ENCODE peak calls at places on chromosomes 5 and 9, in seven cellular contexts. T, D, P, Y, A, S and Z are unnamed samples.
A peak's percentile ranks its signal among the peaks of the same experiment; 100 is the strongest.

GRCh38 chr5:29899583-29899982 is 1293.9 kb upstream of the CDH6 start:
- DNase-seq in T (no peak), D (no peak), P (no peak), Y (no peak), A (no peak), S (no peak), Z (no peak)

GRCh38 chr5:17412760-17413671 is 85.0 kb upstream of the TAF11L2 start:
- DNase-seq in T (no peak), D (no peak), P (peak; percentile 14), Y (no peak), A (no peak), S (no peak), Z (peak; percentile 42)

GRCh38 chr5:143713331-143714032 is 98.5 kb upstream of the HMHB1 start:
- DNase-seq in T (no peak), D (no peak), P (no peak), Y (no peak), A (peak; percentile 40), S (no peak), Z (no peak)

GRCh38 chr9:132541051-132541450 is 41.4 kb upstream of the BARHL1 start:
- DNase-seq in T (no peak), D (no peak), P (no peak), Y (no peak), A (no peak), S (no peak), Z (no peak)

GRCh38 chr5:142838845-142839244 is 68.7 kb downstream of the ARHGAP26 start:
- DNase-seq in T (no peak), D (no peak), P (no peak), Y (no peak), A (no peak), S (no peak), Z (no peak)

GRCh38 chr5:442335-443238 is at the start of gene EXOC3:
- DNase-seq in T (peak; percentile 73), D (peak; percentile 59), P (peak; percentile 22), Y (no peak), A (peak; percentile 65), S (peak; percentile 72), Z (peak; percentile 96)

GRCh38 chr9:120177121-120177520 is 402.8 kb downstream of the CDK5RAP2 start:
- DNase-seq in T (no peak), D (no peak), P (no peak), Y (no peak), A (no peak), S (no peak), Z (no peak)

GRCh38 chr9:96567203-96567700 is 52.4 kb downstream of the CDC14B start:
- DNase-seq in T (no peak), D (no peak), P (no peak), Y (no peak), A (peak; percentile 29), S (peak; percentile 15), Z (no peak)

GRCh38 chr9:33458444-33458843 is 11.1 kb upstream of the AQP3 start:
- DNase-seq in T (peak; percentile 68), D (no peak), P (peak; percentile 96), Y (no peak), A (no peak), S (peak; percentile 85), Z (peak; percentile 64)

GRCh38 chr5:142109356-142110045 is 922 bp downstream of the NDFIP1 start:
- DNase-seq in T (no peak), D (no peak), P (peak; percentile 20), Y (no peak), A (peak; percentile 53), S (peak; percentile 69), Z (peak; percentile 30)

GRCh38 chr9:123997665-123998277 is 13.8 kb upstream of the LHX2 start:
- DNase-seq in T (no peak), D (no peak), P (peak; percentile 62), Y (no peak), A (no peak), S (peak; percentile 62), Z (peak; percentile 77)

GRCh38 chr9:74573792-74574191 is 76.7 kb downstream of the RORB start:
- DNase-seq in T (no peak), D (no peak), P (no peak), Y (no peak), A (no peak), S (no peak), Z (no peak)

GRCh38 chr9:115653231-115653630 is 500.4 kb upstream of the PAPPA start:
- DNase-seq in T (no peak), D (no peak), P (no peak), Y (no peak), A (peak; percentile 88), S (no peak), Z (no peak)

GRCh38 chr5:141524604-141525597 is 36.0 kb downstream of the PCDHGC5 start:
- DNase-seq in T (peak; percentile 89), D (peak; percentile 93), P (peak; percentile 83), Y (peak; percentile 85), A (peak; percentile 99), S (peak; percentile 54), Z (peak; percentile 75)

GRCh38 chr5:91049800-91050199 is 333.3 kb downstream of the ARRDC3 start:
- DNase-seq in T (no peak), D (no peak), P (peak; percentile 51), Y (peak; percentile 9), A (peak; percentile 18), S (no peak), Z (no peak)

GRCh38 chr5:156326718-156327259 is at the start of gene SGCD:
- DNase-seq in T (peak; percentile 15), D (peak; percentile 4), P (peak; percentile 1), Y (peak; percentile 89), A (peak; percentile 89), S (no peak), Z (no peak)

GRCh38 chr5:16253856-16254255 is 74.3 kb upstream of the MARCHF11 start:
- DNase-seq in T (no peak), D (no peak), P (no peak), Y (no peak), A (no peak), S (no peak), Z (no peak)

GRCh38 chr5:84752780-84753179 is 368.1 kb upstream of the EDIL3 start:
- DNase-seq in T (no peak), D (no peak), P (peak; percentile 8), Y (no peak), A (no peak), S (no peak), Z (no peak)

GRCh38 chr9:6818292-6818922 is 60.6 kb downstream of the KDM4C start:
- DNase-seq in T (no peak), D (no peak), P (no peak), Y (no peak), A (no peak), S (no peak), Z (no peak)

GRCh38 chr9:110731437-110732028 is 62.9 kb downstream of the MUSK start:
- DNase-seq in T (no peak), D (no peak), P (no peak), Y (no peak), A (peak; percentile 18), S (no peak), Z (no peak)

GRCh38 chr9:34929506-34930102 is 28.5 kb upstream of the PHF24 start:
- DNase-seq in T (peak; percentile 58), D (peak; percentile 55), P (peak; percentile 29), Y (no peak), A (peak; percentile 14), S (peak; percentile 71), Z (peak; percentile 49)

GRCh38 chr5:135398855-135399837 is at the start of gene MACROH2A1:
- DNase-seq in T (peak; percentile 85), D (peak; percentile 88), P (peak; percentile 51), Y (no peak), A (peak; percentile 85), S (peak; percentile 87), Z (peak; percentile 94)
- TF ChIP-seq CTCF in T (no peak), D (no peak), P (no peak), Y (no peak), A (no peak), S (no peak), Z (no peak)

DNA sequence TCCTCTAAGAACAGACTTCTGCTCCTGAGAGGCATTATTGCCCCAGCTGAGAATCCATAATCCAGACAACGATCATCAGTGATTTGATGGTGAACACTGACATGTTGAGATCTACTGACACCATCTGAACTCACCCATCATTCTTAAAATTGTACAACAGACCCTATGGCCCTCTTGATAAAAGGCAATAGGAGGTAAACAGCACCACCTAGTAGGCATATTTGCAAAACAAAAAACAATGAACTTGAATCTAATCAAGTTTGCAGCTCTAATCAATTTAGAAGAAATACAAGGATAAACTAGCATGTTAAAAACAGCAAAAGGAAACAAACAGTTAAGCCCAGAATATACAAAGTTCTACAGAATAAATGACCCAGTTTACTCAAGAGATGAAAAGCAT is 89.6 kb downstream of the SFXN1 start:
- DNase-seq in T (no peak), D (no peak), P (no peak), Y (no peak), A (no peak), S (no peak), Z (no peak)
- TF ChIP-seq CTCF in T (no peak), D (no peak), P (no peak), Y (no peak), A (no peak), S (peak; percentile 45), Z (no peak)

DNA sequence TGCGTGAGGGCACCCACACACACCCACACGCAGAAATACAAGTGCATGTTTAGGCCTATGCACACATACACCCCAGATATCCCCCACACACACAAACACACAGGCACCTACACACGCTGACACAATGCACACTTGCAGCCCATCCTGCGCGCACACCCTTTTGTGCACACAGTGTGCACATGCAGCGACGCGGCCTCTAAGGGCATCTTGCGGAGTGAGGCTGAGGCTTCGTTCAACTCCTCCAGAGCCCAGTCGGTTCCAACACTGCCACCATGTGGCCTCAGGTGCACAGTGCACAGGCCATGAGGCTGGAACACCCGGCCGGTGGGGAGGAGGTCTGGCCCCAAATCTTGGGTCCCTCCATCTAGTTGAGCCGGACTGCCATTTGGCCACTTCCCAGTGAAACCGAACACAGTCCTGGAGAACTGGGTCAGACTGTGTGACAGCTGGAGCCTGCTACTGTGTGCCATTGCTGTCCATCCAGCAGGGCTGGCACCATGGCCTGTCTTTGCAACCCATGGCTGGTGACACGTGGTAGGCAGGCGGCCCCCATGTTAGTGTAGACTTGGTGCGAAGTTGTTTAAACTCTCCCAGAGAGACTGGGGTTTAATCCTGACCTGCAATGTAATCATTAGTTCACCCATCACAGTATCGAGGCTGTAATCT is 97.7 kb upstream of the MVB12B start:
- DNase-seq in T (peak; percentile 75), D (peak; percentile 83), P (peak; percentile 49), Y (no peak), A (peak; percentile 67), S (peak; percentile 79), Z (peak; percentile 89)
- TF ChIP-seq CTCF in T (peak; percentile 91), D (peak; percentile 85), P (peak; percentile 95), Y (peak; percentile 97), A (peak; percentile 93), S (peak; percentile 93), Z (peak; percentile 95)

GRCh38 chr5:135059000-135059923 is 25.2 kb upstream of the PITX1 start:
- DNase-seq in T (no peak), D (no peak), P (no peak), Y (no peak), A (no peak), S (no peak), Z (no peak)
- TF ChIP-seq CTCF in T (no peak), D (no peak), P (peak; percentile 27), Y (no peak), A (no peak), S (no peak), Z (no peak)